ENCODE peak calls at places on chromosomes 5 and 9, in five cellular contexts. U is IMR-90; I is CD4-positive, CD25-positive, alpha-beta regulatory T cell; J is mammary epithelial cell; Y is Peyer's patch. E is an unnamed sample. For H3K4me1, the result is how much of the 10 kb centered on the place peaks cover.

GRCh38 chr5:113047733-113048652 is 71.4 kb downstream of the DCP2 start:
- DNase-seq in U (no peak), I (no peak), J (no peak), Y (no peak), E (no peak)

GRCh38 chr5:147382776-147383175 is 127.1 kb downstream of the DPYSL3 start:
- DNase-seq in U (no peak), I (no peak), J (no peak), Y (no peak), E (no peak)

GRCh38 chr5:42824347-42824976 is 12.8 kb upstream of the SELENOP start:
- DNase-seq in U (no peak), I (no peak), J (no peak), Y (no peak), E (no peak)

GRCh38 chr5:76425940-76426339 is 22.9 kb downstream of the IQGAP2 start:
- DNase-seq in U (no peak), I (no peak), J (no peak), Y (no peak), E (no peak)

GRCh38 chr5:66440202-66440680 is 156.0 kb upstream of the MAST4 start:
- DNase-seq in U (peak), I (no peak), J (peak), Y (no peak), E (no peak)

GRCh38 chr5:170747357-170747756 is 36.2 kb upstream of the GABRP start:
- DNase-seq in U (no peak), I (no peak), J (no peak), Y (no peak), E (no peak)

GRCh38 chr9:103397868-103398600 is 402.9 kb downstream of the CYLC2 start:
- DNase-seq in U (no peak), I (peak), J (peak), Y (no peak), E (no peak)

GRCh38 chr9:17031546-17031945 is 103.3 kb upstream of the CNTLN start:
- DNase-seq in U (no peak), I (no peak), J (no peak), Y (no peak), E (no peak)

GRCh38 chr5:94623877-94624276 is 5.4 kb downstream of the SLF1 start:
- DNase-seq in U (no peak), I (no peak), J (no peak), Y (no peak), E (no peak)

GRCh38 chr5:158884827-158885512 is 214.7 kb downstream of the EBF1 start:
- DNase-seq in U (no peak), I (no peak), J (no peak), Y (no peak), E (no peak)
- H3K27ac ChIP-seq in U (no peak), I (no peak), J (no peak), Y (no peak), E (no peak)

DNA sequence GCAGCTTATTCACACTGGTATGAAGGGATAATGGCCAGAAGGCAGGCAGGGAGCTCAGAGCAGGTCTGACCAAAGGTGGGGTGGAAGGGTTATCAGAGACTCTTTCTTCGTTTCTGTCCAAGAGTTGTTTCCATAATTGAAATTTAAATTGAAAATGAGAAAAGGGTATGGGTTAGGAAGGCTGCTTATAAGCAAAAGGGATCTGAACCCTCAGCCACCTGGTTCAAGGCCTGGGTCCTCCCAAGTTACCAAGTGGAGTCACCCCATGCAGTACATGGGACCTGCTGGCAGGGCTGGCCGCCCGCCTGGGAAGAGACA is 17.8 kb downstream of the EEIG1 start:
- DNase-seq in U (no peak), I (no peak), J (no peak), Y (no peak), E (no peak)
- H3K4me1 ChIP-seq in U (under half), I (half or more), J (under half), Y (under half), E (under half)

GRCh38 chr5:151095341-151096000 is 14.6 kb upstream of the TNIP1 start:
- DNase-seq in U (no peak), I (no peak), J (no peak), Y (peak), E (no peak)
- H3K4me3 ChIP-seq in U (no peak), I (no peak), J (no peak), Y (no peak), E (no peak)

DNA sequence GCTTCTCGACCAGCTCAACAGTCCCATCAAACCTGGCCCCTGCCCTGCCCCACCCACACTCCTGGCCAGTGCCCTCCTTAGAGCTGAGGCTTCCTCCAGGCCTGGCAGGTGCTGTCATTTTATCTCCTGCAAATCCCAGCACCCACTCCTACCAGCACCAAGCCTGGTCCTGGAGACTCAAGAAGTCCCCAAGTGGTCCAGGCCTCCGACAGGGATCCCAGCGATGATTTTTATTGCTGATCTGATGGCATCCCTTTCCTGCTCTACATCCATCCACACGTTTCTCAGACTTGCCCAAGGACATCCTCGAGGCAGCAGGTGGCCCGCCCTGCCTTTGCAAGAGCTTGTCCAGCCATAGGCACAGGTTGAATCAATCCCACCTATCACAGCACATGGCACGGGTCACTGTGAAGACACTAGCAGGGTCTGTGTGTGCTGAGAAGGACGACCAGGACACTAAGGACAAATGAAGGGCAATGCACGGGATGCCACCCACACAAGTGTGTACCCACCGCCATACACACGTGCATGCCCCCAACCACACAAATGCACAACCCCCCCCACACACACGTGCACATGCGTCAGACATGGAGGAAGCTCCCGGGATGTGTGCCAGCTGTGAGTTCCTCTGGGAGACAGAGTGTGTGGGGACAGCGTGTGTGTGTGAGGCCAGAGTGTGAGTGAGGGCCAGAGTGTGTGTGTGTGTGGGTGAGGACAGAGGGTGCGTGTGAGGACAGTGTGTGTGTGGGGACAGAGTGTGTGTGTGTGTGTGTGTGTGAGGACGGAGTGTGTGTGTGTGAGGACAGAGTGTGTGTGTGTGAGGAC is 62.4 kb upstream of the UBAC1 start:
- DNase-seq in U (peak), I (no peak), J (peak), Y (peak), E (peak)
- H3K27ac ChIP-seq in U (peak), I (no peak), J (no peak), Y (no peak), E (no peak)

DNA sequence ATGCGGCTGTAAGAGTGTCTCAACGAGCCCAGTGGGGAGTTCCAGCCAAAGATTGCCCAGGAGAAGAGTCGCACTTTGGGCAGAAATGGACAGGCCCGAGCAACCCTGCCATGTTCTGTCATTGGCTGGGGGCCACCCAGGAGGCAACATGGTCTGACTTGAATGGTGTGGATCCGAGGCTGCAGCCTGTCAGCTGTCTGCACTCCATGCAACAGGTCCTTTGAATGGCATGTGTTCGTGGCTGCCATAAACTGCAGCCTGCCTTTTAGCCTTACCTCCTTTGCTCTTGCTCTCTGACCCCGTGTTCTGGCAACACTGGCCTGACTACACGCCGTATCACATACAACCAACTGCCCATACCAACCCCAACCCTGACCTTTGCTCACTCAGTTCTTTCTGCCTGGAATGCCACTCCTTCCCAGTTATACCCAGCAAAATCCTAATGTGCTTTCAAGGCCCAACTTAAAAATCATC is 55.7 kb downstream of the IRF1 start:
- DNase-seq in U (no peak), I (no peak), J (peak), Y (peak), E (no peak)
- H3K4me1 ChIP-seq in U (under half), I (half or more), J (under half), Y (under half), E (under half)

GRCh38 chr5:96968074-96968473 is 32.2 kb downstream of the LNPEP start:
- DNase-seq in U (peak), I (no peak), J (peak), Y (no peak), E (no peak)
- H3K4me3 ChIP-seq in U (no peak), I (no peak), J (no peak), Y (no peak), E (no peak)